ENCODE peak calls at places on chromosomes 4 and X, in five cellular contexts. C, M, K, O and D are unnamed samples.

GRCh38 chr4:126630171-126630570 is 1002.6 kb upstream of the INTU start:
- DNase-seq in K (peak), M (peak), C (no peak), O (no peak), D (peak)

GRCh38 chrX:13607996-13608365 is 38.6 kb downstream of the EGFL6 start:
- DNase-seq in K (no peak), O (no peak), C (no peak), M (no peak), D (no peak)

GRCh38 chrX:17488036-17488435 is 113.0 kb downstream of the NHS start:
- DNase-seq in K (peak), M (peak), C (peak), O (peak), D (peak)

GRCh38 chrX:154812341-154813101 is 7.2 kb upstream of the MPP1 start:
- DNase-seq in K (no peak), O (no peak), M (no peak), C (no peak), D (no peak)

GRCh38 chr4:3041192-3042142 is 32.9 kb downstream of the HTT-AS start:
- DNase-seq in M (peak), O (peak), K (peak), C (peak), D (peak)

GRCh38 chr4:124206779-124207605 is 505.5 kb downstream of the ANKRD50 start:
- DNase-seq in M (peak), C (peak), O (peak), K (peak), D (peak)

GRCh38 chr4:24980064-24980690 is 50.6 kb downstream of the LGI2 start:
- DNase-seq in M (peak), C (peak), K (peak), O (peak), D (peak)

GRCh38 chrX:103780701-103781402 is 4.2 kb downstream of the PLP1 start:
- DNase-seq in O (no peak), C (no peak), M (no peak), K (no peak), D (no peak)

GRCh38 chrX:64204701-64205440 is 637 bp downstream of the AMER1 start:
- DNase-seq in O (peak), K (peak), C (peak), M (peak), D (peak)

GRCh38 chr4:169716677-169717076 is 41.1 kb downstream of the HPF1 start:
- DNase-seq in C (peak), M (peak), K (peak), O (peak), D (peak)

GRCh38 chrX:131783555-131784338 is 239.4 kb upstream of the STK26 start:
- DNase-seq in M (peak), O (no peak), K (peak), C (peak), D (no peak)

DNA sequence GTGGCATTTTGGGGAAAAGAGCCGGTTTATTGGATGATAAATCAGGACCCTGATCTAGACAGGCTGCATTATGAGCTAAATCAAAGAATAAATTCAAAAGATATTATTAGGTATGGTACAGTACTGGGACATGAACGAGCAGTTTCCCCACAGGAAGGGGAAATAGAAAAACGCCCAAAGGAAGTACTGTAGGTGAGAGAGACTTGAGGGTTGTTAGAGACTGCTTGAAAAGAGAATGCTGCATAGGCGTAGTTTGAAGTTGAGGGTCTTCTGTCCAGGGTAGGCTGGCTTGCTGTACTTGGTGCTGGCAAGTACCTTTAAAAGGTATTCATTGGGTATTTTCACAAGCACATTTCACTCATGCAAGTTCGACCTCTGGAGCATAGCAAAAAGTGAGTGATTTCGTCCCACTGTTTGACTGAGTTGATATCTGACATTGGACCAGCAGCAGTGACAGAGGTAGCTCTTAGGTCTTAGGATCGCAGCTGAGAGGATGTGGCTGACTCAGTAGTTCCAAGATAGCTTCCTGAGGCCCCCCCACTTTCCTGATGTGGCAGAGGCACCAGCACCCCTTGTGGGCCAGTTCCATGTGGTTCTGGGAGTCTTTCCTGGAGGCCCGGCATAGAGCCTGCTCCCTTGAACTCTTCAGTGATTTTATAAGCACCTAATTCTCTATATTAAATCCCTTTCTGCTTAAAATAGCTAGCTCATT is 64.3 kb downstream of the TMEM131L start:
- DNase-seq in O (no peak), M (no peak), C (no peak), K (no peak), D (no peak)
- H3K4me3 ChIP-seq in O (no peak), M (no peak), C (no peak), K (no peak), D (no peak)

GRCh38 chr4:105440890-105441289 is 33.0 kb downstream of the PPA2 start:
- DNase-seq in M (peak), O (peak), C (no peak), K (peak), D (peak)
- TF ChIP-seq CTCF in M (no peak), O (peak), C (no peak), K (no peak), D (no peak)

GRCh38 chrX:38804481-38805293 is 3.4 kb downstream of the MID1IP1 start:
- DNase-seq in K (no peak), O (peak), M (peak), C (no peak), D (peak)

GRCh38 chrX:38805294-38806053 is 4.2 kb downstream of the MID1IP1 start:
- DNase-seq in O (peak), C (peak), M (peak), K (peak), D (peak)

GRCh38 chrX:38807873-38808272 is 6.6 kb downstream of the MID1IP1 start:
- DNase-seq in O (peak), M (peak), K (no peak), C (peak), D (no peak)

GRCh38 chrX:38806054-38806389 is 4.8 kb downstream of the MID1IP1 start:
- DNase-seq in O (no peak), M (no peak), C (no peak), K (no peak), D (no peak)

GRCh38 chrX:38806875-38807601 is 5.8 kb downstream of the MID1IP1 start:
- DNase-seq in K (no peak), C (no peak), O (no peak), M (no peak), D (no peak)
- H3K4me3 ChIP-seq in K (peak), C (peak), O (no peak), M (peak), D (no peak)

GRCh38 chr4:59374416-59374815 is 1825.7 kb upstream of the ADGRL3 start:
- DNase-seq in C (no peak), K (no peak), M (no peak), O (no peak), D (no peak)
- TF ChIP-seq CTCF in C (no peak), K (no peak), M (no peak), O (no peak), D (no peak)

DNA sequence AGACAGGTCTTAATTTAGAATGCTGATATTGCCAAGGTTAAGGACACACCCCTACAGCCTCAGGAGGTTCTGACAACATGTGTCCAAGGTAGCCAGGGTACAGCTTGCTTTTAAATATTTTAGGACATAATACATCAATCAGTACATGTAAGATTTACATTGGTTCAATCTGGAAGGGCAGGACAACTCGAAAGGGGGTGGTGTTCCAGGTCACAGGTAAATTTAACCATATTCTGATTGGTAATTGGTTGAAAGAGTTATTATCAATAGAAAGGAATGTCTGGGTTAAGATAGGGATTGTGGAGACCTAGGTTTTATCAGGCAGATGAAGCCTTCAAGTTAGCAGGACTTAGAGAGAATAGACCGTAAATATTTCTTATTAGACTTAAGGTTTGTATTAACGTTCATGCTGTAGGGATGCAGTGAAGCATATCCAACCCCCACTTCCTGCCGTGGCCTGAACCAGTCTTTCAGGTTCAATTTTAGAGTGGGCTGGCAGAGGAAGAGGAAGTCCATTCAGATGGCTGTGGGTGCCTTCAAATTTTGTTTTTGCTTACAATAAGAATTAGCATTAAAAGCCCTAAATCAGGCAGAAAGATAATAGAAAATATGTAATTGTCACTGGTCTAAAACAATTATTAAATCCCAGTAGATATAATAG is 136.5 kb upstream of the GALNTL6 start:
- DNase-seq in K (no peak), C (no peak), M (no peak), O (no peak), D (no peak)
- H3K4me3 ChIP-seq in K (no peak), C (no peak), M (no peak), O (no peak), D (no peak)